ENCODE peak calls at places on chromosomes 5 and 9, in nine cellular contexts. R is mucosa of descending colon; E is psoas muscle; K is CD8-positive, alpha-beta T cell; D is activated naive CD8-positive, alpha-beta T cell treated with anti-CD3 and anti-CD28 coated beads, Interleukin-2, amount 10 ng/mL, durations not matched to agents 7 days and 5 days; A is gastroesophageal sphincter; P is lower lobe of right lung; L is A549; W is T-cell. M is an unnamed sample.
A peak's percentile ranks its signal among the peaks of the same experiment; 100 is the strongest.

GRCh38 chr9:385818-386398 is 171.2 kb downstream of the DOCK8 start:
- ATAC-seq in P (peak; percentile 88), R (peak; percentile 93), D (peak; percentile 33), A (peak; percentile 58), E (peak; percentile 83), L (peak; percentile 98), K (peak; percentile 69), W (peak; percentile 35), M (peak; percentile 45)

GRCh38 chr5:28877050-28877449 is 1838.7 kb upstream of the CDH9 start:
- ATAC-seq in W (no peak), P (no peak), A (no peak), R (no peak), D (no peak), E (no peak), L (no peak), K (no peak), M (no peak)

GRCh38 chr5:154802050-154802449 is 46.9 kb downstream of the LARP1 start:
- ATAC-seq in E (no peak), P (no peak), A (no peak), K (no peak), R (no peak), L (no peak), D (no peak), W (no peak), M (no peak)

GRCh38 chr5:178677429-178677828 is 50.6 kb upstream of the CLK4 start:
- ATAC-seq in E (no peak), D (no peak), L (no peak), W (no peak), K (no peak), R (no peak), A (no peak), P (peak; percentile 96), M (no peak)

GRCh38 chr9:131407717-131408195 is 13.9 kb downstream of the PRRC2B start:
- ATAC-seq in P (peak; percentile 78), E (peak; percentile 39), L (peak; percentile 74), D (peak; percentile 70), W (peak; percentile 71), K (peak; percentile 68), A (peak; percentile 71), R (peak; percentile 31), M (peak; percentile 17)

GRCh38 chr5:139636207-139636792 is 11.8 kb upstream of the CXXC5 start:
- ATAC-seq in L (no peak), K (peak; percentile 77), P (peak; percentile 5), A (no peak), W (peak; percentile 73), D (peak; percentile 80), R (peak; percentile 40), E (no peak), M (peak; percentile 67)

GRCh38 chr5:98957307-98957706 is 28.5 kb upstream of the CHD1 start:
- ATAC-seq in P (no peak), E (no peak), D (no peak), L (no peak), A (no peak), R (peak; percentile 79), K (no peak), W (no peak), M (no peak)

GRCh38 chr9:15155826-15156225 is 151.2 kb downstream of the TTC39B start:
- ATAC-seq in W (no peak), L (no peak), R (no peak), D (no peak), P (no peak), K (no peak), A (peak; percentile 67), E (no peak), M (no peak)

GRCh38 chr5:158998911-158999705 is 100.6 kb downstream of the EBF1 start:
- ATAC-seq in W (no peak), D (no peak), L (no peak), K (no peak), R (no peak), P (no peak), E (no peak), A (no peak), M (no peak)

GRCh38 chr5:112390327-112390726 is 28.8 kb downstream of the EPB41L4A start:
- ATAC-seq in D (no peak), W (no peak), P (peak; percentile 95), L (no peak), K (no peak), R (peak; percentile 95), E (no peak), A (no peak), M (no peak)

GRCh38 chr5:139851558-139851957 is 56.0 kb downstream of the PSD2 start:
- ATAC-seq in W (no peak), P (no peak), L (no peak), R (no peak), D (no peak), E (no peak), A (no peak), K (no peak), M (no peak)